ENCODE peak calls at places on chromosomes 12 and 14, in nine cellular contexts. One of them, this sample, is unnamed.

GRCh38 chr14:55481769-55482168 is 41.4 kb upstream of the TBPL2 start:
- DNase-seq in neural progenitor cell: no peak
- DNase-seq in psoas muscle: no peak
- DNase-seq in mammary epithelial cell: no peak
- DNase-seq in body of pancreas: no peak
- DNase-seq in tibial nerve: no peak
- DNase-seq in uterus: no peak
- DNase-seq in HCT116: no peak
- DNase-seq in heart right ventricle: no peak
- DNase-seq in this sample: no peak

GRCh38 chr14:99055816-99056215 is 216.2 kb downstream of the BCL11B start:
- DNase-seq in neural progenitor cell: no peak
- DNase-seq in psoas muscle: no peak
- DNase-seq in mammary epithelial cell: no peak
- DNase-seq in body of pancreas: no peak
- DNase-seq in tibial nerve: no peak
- DNase-seq in uterus: no peak
- DNase-seq in HCT116: no peak
- DNase-seq in heart right ventricle: no peak
- DNase-seq in this sample: no peak

GRCh38 chr14:80587096-80587724 is 354.3 kb downstream of the CEP128 start:
- DNase-seq in neural progenitor cell: peak; percentile 32
- DNase-seq in psoas muscle: no peak
- DNase-seq in mammary epithelial cell: peak; percentile 49
- DNase-seq in body of pancreas: no peak
- DNase-seq in tibial nerve: no peak
- DNase-seq in uterus: no peak
- DNase-seq in HCT116: peak; percentile 21
- DNase-seq in heart right ventricle: no peak
- DNase-seq in this sample: no peak

GRCh38 chr12:47071241-47071852 is 8.1 kb upstream of the PCED1B start:
- DNase-seq in neural progenitor cell: peak; percentile 76
- DNase-seq in psoas muscle: no peak
- DNase-seq in mammary epithelial cell: no peak
- DNase-seq in body of pancreas: no peak
- DNase-seq in tibial nerve: no peak
- DNase-seq in uterus: no peak
- DNase-seq in HCT116: no peak
- DNase-seq in heart right ventricle: no peak
- DNase-seq in this sample: no peak

GRCh38 chr14:70660967-70661871 is 19.5 kb downstream of the TTC9 start:
- DNase-seq in neural progenitor cell: no peak
- DNase-seq in psoas muscle: no peak
- DNase-seq in mammary epithelial cell: no peak
- DNase-seq in body of pancreas: peak; percentile 60
- DNase-seq in tibial nerve: no peak
- DNase-seq in uterus: no peak
- DNase-seq in HCT116: no peak
- DNase-seq in heart right ventricle: no peak
- DNase-seq in this sample: no peak

GRCh38 chr14:105205718-105206208 is 24.7 kb upstream of the NUDT14 start:
- DNase-seq in neural progenitor cell: no peak
- DNase-seq in psoas muscle: no peak
- DNase-seq in mammary epithelial cell: no peak
- DNase-seq in body of pancreas: peak; percentile 76
- DNase-seq in tibial nerve: no peak
- DNase-seq in uterus: no peak
- DNase-seq in HCT116: no peak
- DNase-seq in heart right ventricle: no peak
- DNase-seq in this sample: no peak

GRCh38 chr14:82055511-82055910 is 521.9 kb upstream of the SEL1L start:
- DNase-seq in neural progenitor cell: no peak
- DNase-seq in psoas muscle: no peak
- DNase-seq in mammary epithelial cell: no peak
- DNase-seq in body of pancreas: no peak
- DNase-seq in tibial nerve: no peak
- DNase-seq in uterus: no peak
- DNase-seq in HCT116: no peak
- DNase-seq in heart right ventricle: no peak
- DNase-seq in this sample: no peak

GRCh38 chr14:79724934-79725717 is 486.2 kb downstream of the DIO2 start:
- DNase-seq in neural progenitor cell: no peak
- DNase-seq in psoas muscle: no peak
- DNase-seq in mammary epithelial cell: no peak
- DNase-seq in body of pancreas: peak; percentile 80
- DNase-seq in tibial nerve: no peak
- DNase-seq in uterus: no peak
- DNase-seq in HCT116: no peak
- DNase-seq in heart right ventricle: no peak
- DNase-seq in this sample: no peak

GRCh38 chr14:93042968-93043940 is 72.5 kb downstream of the ITPK1 start:
- DNase-seq in neural progenitor cell: no peak
- DNase-seq in psoas muscle: no peak
- DNase-seq in mammary epithelial cell: peak; percentile 96
- DNase-seq in body of pancreas: peak; percentile 92
- DNase-seq in tibial nerve: no peak
- DNase-seq in uterus: no peak
- DNase-seq in HCT116: peak; percentile 89
- DNase-seq in heart right ventricle: peak; percentile 72
- DNase-seq in this sample: peak; percentile 98

GRCh38 chr12:110780448-110780847 is 37.8 kb upstream of the PPP1CC start:
- DNase-seq in neural progenitor cell: no peak
- DNase-seq in psoas muscle: no peak
- DNase-seq in mammary epithelial cell: no peak
- DNase-seq in body of pancreas: no peak
- DNase-seq in tibial nerve: no peak
- DNase-seq in uterus: no peak
- DNase-seq in HCT116: no peak
- DNase-seq in heart right ventricle: no peak
- DNase-seq in this sample: no peak

GRCh38 chr14:102145395-102145794 is 5.7 kb downstream of the WDR20 start:
- DNase-seq in neural progenitor cell: no peak
- DNase-seq in psoas muscle: no peak
- DNase-seq in mammary epithelial cell: no peak
- DNase-seq in body of pancreas: no peak
- DNase-seq in tibial nerve: no peak
- DNase-seq in uterus: no peak
- DNase-seq in HCT116: no peak
- DNase-seq in heart right ventricle: no peak
- DNase-seq in this sample: no peak

DNA sequence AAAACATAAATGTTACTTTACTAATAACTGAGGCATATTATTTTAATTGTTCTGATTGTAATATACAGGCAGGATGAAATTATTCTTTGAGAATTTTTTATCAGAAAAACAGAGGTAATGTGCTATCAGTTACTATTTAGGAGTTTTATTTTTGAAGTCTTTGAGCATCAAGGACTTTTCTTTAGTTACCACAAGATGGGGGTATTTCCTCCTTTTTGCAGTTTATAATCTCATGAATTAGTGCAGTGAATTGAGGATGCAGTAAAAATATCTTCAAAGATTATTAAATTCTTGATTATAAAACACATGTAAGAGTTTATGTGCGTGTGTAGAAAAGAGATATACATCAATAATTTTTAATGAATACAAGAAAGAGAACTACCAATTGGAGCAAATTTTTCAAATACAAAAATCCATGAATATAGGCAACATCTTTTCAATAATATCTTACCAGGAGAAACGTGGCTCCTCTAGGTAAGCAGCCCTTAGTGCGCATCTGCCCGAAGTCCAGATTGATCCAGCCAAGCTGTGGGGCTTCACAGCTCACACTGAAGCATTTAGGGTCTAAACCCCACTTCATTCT is 71.6 kb downstream of the ERGIC2 start:
- DNase-seq in neural progenitor cell: no peak
- DNase-seq in psoas muscle: no peak
- DNase-seq in mammary epithelial cell: no peak
- DNase-seq in body of pancreas: no peak
- DNase-seq in tibial nerve: no peak
- DNase-seq in uterus: no peak
- DNase-seq in HCT116: peak; percentile 10
- DNase-seq in heart right ventricle: no peak
- DNase-seq in this sample: no peak
- TF ChIP-seq CTCF in neural progenitor cell: peak; percentile 59
- TF ChIP-seq CTCF in psoas muscle: peak; percentile 14
- TF ChIP-seq CTCF in mammary epithelial cell: peak; percentile 43
- TF ChIP-seq CTCF in body of pancreas: peak; percentile 33
- TF ChIP-seq CTCF in tibial nerve: peak; percentile 26
- TF ChIP-seq CTCF in uterus: no peak
- TF ChIP-seq CTCF in HCT116: peak; percentile 29
- TF ChIP-seq CTCF in heart right ventricle: peak; percentile 42
- TF ChIP-seq CTCF in this sample: peak; percentile 51

DNA sequence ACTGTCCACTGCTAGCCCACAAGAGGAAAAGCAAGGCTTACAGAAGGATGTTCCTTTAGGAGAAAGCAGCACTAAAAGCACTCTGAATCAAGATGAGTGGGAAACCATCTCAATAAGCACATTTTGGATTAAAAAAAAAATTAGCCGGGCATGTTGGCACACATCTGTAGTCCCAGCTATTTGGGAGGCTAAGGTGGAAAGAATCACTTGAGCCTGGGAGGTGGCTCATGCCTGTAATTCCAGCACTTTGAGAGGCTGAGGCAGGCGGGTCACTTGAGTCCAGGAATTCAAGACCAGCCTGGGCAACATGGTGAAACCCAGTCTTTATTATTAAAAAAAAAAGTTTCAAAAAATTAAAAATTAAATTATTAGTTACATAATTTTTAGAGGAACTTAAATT is 17.0 kb upstream of the ARL1 start:
- DNase-seq in neural progenitor cell: no peak
- DNase-seq in psoas muscle: no peak
- DNase-seq in mammary epithelial cell: peak; percentile 5
- DNase-seq in body of pancreas: no peak
- DNase-seq in tibial nerve: no peak
- DNase-seq in uterus: no peak
- DNase-seq in HCT116: no peak
- DNase-seq in heart right ventricle: no peak
- DNase-seq in this sample: no peak
- H3K27ac ChIP-seq in neural progenitor cell: no peak overlapping the region
- H3K27ac ChIP-seq in psoas muscle: no peak overlapping the region
- H3K27ac ChIP-seq in mammary epithelial cell: no peak overlapping the region
- H3K27ac ChIP-seq in body of pancreas: no peak overlapping the region
- H3K27ac ChIP-seq in tibial nerve: no peak overlapping the region
- H3K27ac ChIP-seq in uterus: no peak overlapping the region
- H3K27ac ChIP-seq in HCT116: no peak overlapping the region
- H3K27ac ChIP-seq in heart right ventricle: no peak overlapping the region
- H3K27ac ChIP-seq in this sample: no peak overlapping the region

GRCh38 chr12:92111256-92111655 is 34.4 kb downstream of the BTG1 start:
- DNase-seq in neural progenitor cell: no peak
- DNase-seq in psoas muscle: no peak
- DNase-seq in mammary epithelial cell: no peak
- DNase-seq in body of pancreas: no peak
- DNase-seq in tibial nerve: no peak
- DNase-seq in uterus: no peak
- DNase-seq in HCT116: no peak
- DNase-seq in heart right ventricle: no peak
- DNase-seq in this sample: no peak

GRCh38 chr12:92109613-92110012 is 36.0 kb downstream of the BTG1 start:
- DNase-seq in neural progenitor cell: no peak
- DNase-seq in psoas muscle: no peak
- DNase-seq in mammary epithelial cell: no peak
- DNase-seq in body of pancreas: no peak
- DNase-seq in tibial nerve: no peak
- DNase-seq in uterus: no peak
- DNase-seq in HCT116: no peak
- DNase-seq in heart right ventricle: no peak
- DNase-seq in this sample: no peak

GRCh38 chr12:92108651-92109050 is 37.0 kb downstream of the BTG1 start:
- DNase-seq in neural progenitor cell: peak; percentile 59
- DNase-seq in psoas muscle: no peak
- DNase-seq in mammary epithelial cell: no peak
- DNase-seq in body of pancreas: no peak
- DNase-seq in tibial nerve: no peak
- DNase-seq in uterus: peak; percentile 75
- DNase-seq in HCT116: no peak
- DNase-seq in heart right ventricle: peak; percentile 15
- DNase-seq in this sample: no peak

GRCh38 chr12:92107621-92108131 is 38.0 kb downstream of the BTG1 start:
- DNase-seq in neural progenitor cell: peak; percentile 47
- DNase-seq in psoas muscle: no peak
- DNase-seq in mammary epithelial cell: no peak
- DNase-seq in body of pancreas: peak; percentile 30
- DNase-seq in tibial nerve: no peak
- DNase-seq in uterus: no peak
- DNase-seq in HCT116: no peak
- DNase-seq in heart right ventricle: no peak
- DNase-seq in this sample: no peak

DNA sequence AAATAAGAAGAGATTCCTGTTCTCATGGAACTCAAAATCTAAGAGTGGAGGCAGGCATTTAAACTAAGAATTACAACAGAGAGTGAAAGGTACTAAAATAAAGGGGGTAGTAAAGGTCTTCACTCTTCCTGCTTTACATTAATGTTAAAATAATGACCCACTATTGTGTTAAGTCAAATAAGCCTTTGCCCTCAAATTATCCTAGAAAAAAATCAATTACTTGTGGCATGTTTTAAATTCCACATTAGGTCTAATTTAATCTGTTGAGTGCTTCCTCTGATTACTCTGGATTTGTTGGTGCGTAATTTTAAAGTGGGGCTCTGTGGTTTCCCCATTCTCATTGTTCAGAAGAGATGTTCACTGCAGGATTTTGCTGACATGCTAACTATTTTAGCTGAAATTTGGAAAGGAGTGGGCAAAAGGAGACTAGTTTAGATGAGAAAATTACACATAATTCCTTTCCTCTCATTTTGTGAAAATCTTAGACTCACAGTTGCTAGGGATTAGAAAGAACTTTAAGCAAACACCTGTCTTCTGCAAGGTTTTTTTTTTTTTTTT is 35.5 kb downstream of the BTG1 start:
- DNase-seq in neural progenitor cell: no peak
- DNase-seq in psoas muscle: no peak
- DNase-seq in mammary epithelial cell: no peak
- DNase-seq in body of pancreas: no peak
- DNase-seq in tibial nerve: no peak
- DNase-seq in uterus: no peak
- DNase-seq in HCT116: no peak
- DNase-seq in heart right ventricle: no peak
- DNase-seq in this sample: no peak
- H3K4me1 ChIP-seq in neural progenitor cell: peaks cover 46% of the 10 kb centered on the region
- H3K4me1 ChIP-seq in psoas muscle: no peaks in the 10 kb centered on the region
- H3K4me1 ChIP-seq in mammary epithelial cell: peaks cover 2% of the 10 kb centered on the region
- H3K4me1 ChIP-seq in body of pancreas: peaks cover 46% of the 10 kb centered on the region
- H3K4me1 ChIP-seq in tibial nerve: no peaks in the 10 kb centered on the region
- H3K4me1 ChIP-seq in uterus: peaks cover 5% of the 10 kb centered on the region
- H3K4me1 ChIP-seq in HCT116: no peaks in the 10 kb centered on the region
- H3K4me1 ChIP-seq in heart right ventricle: no peaks in the 10 kb centered on the region
- H3K4me1 ChIP-seq in this sample: peaks cover under 1% of the 10 kb centered on the region

GRCh38 chr12:21991526-21991925 is 50.3 kb upstream of the ABCC9 start:
- DNase-seq in neural progenitor cell: no peak
- DNase-seq in psoas muscle: no peak
- DNase-seq in mammary epithelial cell: no peak
- DNase-seq in body of pancreas: no peak
- DNase-seq in tibial nerve: no peak
- DNase-seq in uterus: no peak
- DNase-seq in HCT116: no peak
- DNase-seq in heart right ventricle: no peak
- DNase-seq in this sample: no peak
- TF ChIP-seq CTCF in neural progenitor cell: no peak
- TF ChIP-seq CTCF in psoas muscle: no peak
- TF ChIP-seq CTCF in mammary epithelial cell: no peak
- TF ChIP-seq CTCF in body of pancreas: no peak
- TF ChIP-seq CTCF in tibial nerve: no peak
- TF ChIP-seq CTCF in uterus: no peak
- TF ChIP-seq CTCF in HCT116: no peak
- TF ChIP-seq CTCF in heart right ventricle: no peak
- TF ChIP-seq CTCF in this sample: no peak